ENCODE peak calls at places on chromosomes 11 and 22, in four cellular contexts. Y, R, Q and N are unnamed samples.

GRCh38 chr11:396948-397548 is 3.0 kb downstream of the PKP3 start:
- DNase-seq in R (peak), Q (peak), Y (no peak), N (peak)

GRCh38 chr11:125429807-125430678 is 66.0 kb downstream of the FEZ1 start:
- DNase-seq in R (no peak), Q (no peak), Y (no peak), N (no peak)

GRCh38 chr11:61004037-61004641 is 32.7 kb downstream of the CD6 start:
- DNase-seq in R (no peak), Y (no peak), Q (no peak), N (no peak)

GRCh38 chr11:455566-456147 is 5.6 kb downstream of the PTDSS2 start:
- DNase-seq in Q (no peak), R (no peak), Y (no peak), N (no peak)

GRCh38 chr11:126518996-126519351 is 163.5 kb downstream of the ST3GAL4 start:
- DNase-seq in Y (no peak), Q (peak), R (no peak), N (no peak)

GRCh38 chr22:17633217-17633997 is 4.9 kb upstream of the ATP6V1E1 start:
- DNase-seq in R (peak), Y (no peak), Q (no peak), N (no peak)

GRCh38 chr22:22161924-22162851 is 82.4 kb upstream of the VPREB1 start:
- DNase-seq in Y (no peak), R (no peak), Q (no peak), N (no peak)

GRCh38 chr11:19453893-19454292 is 213.1 kb upstream of the E2F8 start:
- DNase-seq in Y (no peak), Q (no peak), R (no peak), N (no peak)

GRCh38 chr11:12543596-12544415 is 130.4 kb upstream of the TEAD1 start:
- DNase-seq in Y (no peak), R (no peak), Q (no peak), N (no peak)

GRCh38 chr22:20013382-20013871 is 3.2 kb downstream of the ARVCF start:
- DNase-seq in Q (peak), Y (peak), R (peak), N (no peak)

GRCh38 chr11:33135216-33135615 is 26.1 kb downstream of the CSTF3 start:
- DNase-seq in Y (no peak), Q (no peak), R (no peak), N (no peak)

GRCh38 chr22:23065069-23065451 is 5.3 kb upstream of the GNAZ start:
- DNase-seq in Q (peak), Y (no peak), R (no peak), N (no peak)

GRCh38 chr11:83639995-83640758 is 354.0 kb upstream of the CCDC90B start:
- DNase-seq in R (no peak), Q (no peak), Y (no peak), N (no peak)

DNA sequence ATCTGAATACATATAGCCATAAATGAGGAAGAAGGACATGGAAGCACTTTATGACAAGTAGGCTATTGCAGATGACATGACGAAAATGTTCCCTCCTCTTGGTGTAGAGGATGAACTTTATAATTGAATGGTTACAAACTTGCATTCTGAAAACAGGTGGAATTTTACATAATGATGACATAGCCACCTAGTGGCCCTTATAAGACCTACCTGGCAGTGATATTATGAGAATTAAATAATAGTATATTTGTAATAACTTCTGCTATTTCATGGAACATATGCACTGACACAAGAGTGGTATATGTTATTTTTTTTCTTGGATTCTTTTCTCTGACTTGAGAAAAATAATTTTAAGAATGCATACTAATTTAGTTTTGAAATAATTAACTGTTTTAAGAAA is 22.9 kb downstream of the TRIM22 start:
- DNase-seq in Y (no peak), Q (no peak), R (no peak), N (no peak)
- TF ChIP-seq CTCF in Y (no peak), Q (peak), R (no peak), N (no peak)

GRCh38 chr11:18151581-18151980 is 19.2 kb downstream of the MRGPRX3 start:
- DNase-seq in Y (no peak), R (no peak), Q (no peak), N (no peak)
- TF ChIP-seq GABPA in Y (no peak), R (no peak), Q (no peak), N (no peak)

DNA sequence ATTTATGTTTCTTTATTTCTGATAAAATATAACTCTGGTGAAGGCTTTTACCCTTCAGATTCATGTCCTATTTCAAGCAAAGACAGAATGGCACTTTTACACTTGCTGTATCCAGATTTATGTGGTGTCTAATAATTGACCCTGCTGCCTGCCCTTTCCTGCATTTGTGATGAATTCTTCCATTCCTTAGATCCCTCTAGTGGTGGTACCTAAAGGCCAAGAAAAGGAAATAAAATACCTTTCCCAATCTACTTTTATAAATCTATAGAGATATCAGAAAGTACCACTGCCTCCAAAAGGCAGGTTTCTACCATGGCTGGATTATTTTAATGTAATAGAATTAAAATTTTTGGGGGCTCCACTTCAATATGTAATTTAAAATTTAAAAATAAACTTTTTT is 34.2 kb downstream of the CCDC81 start:
- DNase-seq in Q (no peak), Y (no peak), R (no peak), N (no peak)
- TF ChIP-seq CTCF in Q (peak), Y (no peak), R (no peak), N (no peak)

GRCh38 chr11:35173620-35174278 is 34.8 kb downstream of the CD44 start:
- DNase-seq in Y (no peak), Q (no peak), R (no peak), N (no peak)

GRCh38 chr11:35174666-35175065 is 35.7 kb downstream of the CD44 start:
- DNase-seq in Q (no peak), Y (no peak), R (no peak), N (no peak)

GRCh38 chr11:35170503-35170902 is 31.5 kb downstream of the CD44 start:
- DNase-seq in Q (no peak), Y (no peak), R (no peak), N (no peak)

GRCh38 chr11:35171226-35171625 is 32.3 kb downstream of the CD44 start:
- DNase-seq in R (no peak), Q (no peak), Y (no peak), N (no peak)

GRCh38 chr11:35173011-35173511 is 34.1 kb downstream of the CD44 start:
- DNase-seq in R (peak), Y (no peak), Q (no peak), N (no peak)
- TF ChIP-seq GABPA in R (no peak), Y (no peak), Q (no peak), N (no peak)

GRCh38 chr11:128290106-128290840 is 297.1 kb downstream of the ETS1 start:
- DNase-seq in Q (peak), R (peak), Y (no peak), N (peak)
- TF ChIP-seq CTCF in Q (peak), R (peak), Y (peak), N (peak)

GRCh38 chr11:77193915-77194830 is 66.1 kb downstream of the MYO7A start:
- DNase-seq in R (no peak), Y (no peak), Q (no peak), N (peak)

GRCh38 chr11:77190331-77191075 is 62.5 kb downstream of the MYO7A start:
- DNase-seq in Q (no peak), Y (no peak), R (no peak), N (no peak)

GRCh38 chr11:77191429-77191822 is 63.4 kb downstream of the MYO7A start:
- DNase-seq in R (no peak), Q (no peak), Y (no peak), N (no peak)

GRCh38 chr11:77193167-77193566 is 65.1 kb downstream of the MYO7A start:
- DNase-seq in Y (no peak), Q (no peak), R (no peak), N (no peak)

GRCh38 chr11:77191823-77192495 is 63.9 kb downstream of the MYO7A start:
- DNase-seq in Q (peak), R (peak), Y (peak), N (no peak)
- TF ChIP-seq GABPA in Q (no peak), R (no peak), Y (peak), N (no peak)

DNA sequence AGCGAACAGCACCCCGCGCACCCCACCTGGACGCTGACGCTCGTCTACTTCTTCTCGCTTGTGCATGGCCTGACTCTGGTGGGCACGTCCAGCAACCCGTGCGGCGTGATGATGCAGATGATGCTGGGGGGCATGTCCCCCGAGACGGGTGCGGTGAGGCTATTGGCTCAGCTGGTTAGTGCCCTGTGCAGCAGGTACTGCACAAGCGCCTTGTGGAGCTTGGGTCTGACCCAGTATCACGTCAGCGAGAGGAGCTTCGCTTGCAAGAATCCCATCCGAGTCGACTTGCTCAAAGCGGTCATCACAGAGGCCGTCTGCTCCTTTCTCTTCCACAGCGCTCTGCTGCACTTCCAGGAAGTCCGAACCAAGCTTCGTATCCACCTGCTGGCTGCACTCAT is 440 bp downstream of the AQP11 start:
- DNase-seq in Y (no peak), Q (no peak), R (peak), N (peak)
- TF ChIP-seq CTCF in Y (peak), Q (no peak), R (no peak), N (no peak)

DNA sequence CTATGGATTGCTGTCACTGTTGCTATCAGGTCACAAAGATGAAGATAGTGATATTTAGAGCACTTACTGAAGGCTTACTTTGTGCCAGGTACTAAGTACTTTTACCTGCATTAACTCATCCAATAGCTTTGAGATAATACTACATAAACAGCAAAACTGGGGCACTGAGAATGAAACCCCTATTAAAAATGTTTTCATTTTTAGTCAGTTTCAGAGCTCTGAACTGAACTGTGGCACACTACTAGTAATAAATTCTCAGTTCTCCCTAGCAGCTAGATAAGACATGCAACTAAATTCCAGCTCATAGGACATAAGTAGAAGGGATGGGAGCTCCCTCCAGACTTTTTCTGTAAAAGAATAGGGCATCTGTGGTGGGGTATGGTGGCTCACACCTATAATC is 24.0 kb downstream of the ARFGAP3 start:
- DNase-seq in R (no peak), Y (no peak), Q (no peak), N (no peak)
- TF ChIP-seq GABPA in R (no peak), Y (no peak), Q (no peak), N (no peak)

GRCh38 chr11:112958670-112959069 is 2.5 kb upstream of the NCAM1 start:
- DNase-seq in R (no peak), Q (no peak), Y (no peak), N (no peak)
- TF ChIP-seq CTCF in R (no peak), Q (peak), Y (no peak), N (no peak)